ENCODE peak calls at places on chromosomes 16 and 17, in four cellular contexts. One of them, this sample, is unnamed.

GRCh38 chr17:82301300-82301915 is 16.0 kb downstream of the CD7 start:
- DNase-seq in NCI-H1105 treated with DMSO at 0.1 percent for 48 hours: no peak
- DNase-seq in lung microvascular endothelial cell: no peak
- DNase-seq in fibroblast of the aortic adventitia: no peak
- DNase-seq in this sample: peak

GRCh38 chr16:50666658-50667496 is 14.2 kb downstream of the SNX20 start:
- DNase-seq in NCI-H1105 treated with DMSO at 0.1 percent for 48 hours: no peak
- DNase-seq in lung microvascular endothelial cell: no peak
- DNase-seq in fibroblast of the aortic adventitia: no peak
- DNase-seq in this sample: peak

GRCh38 chr16:69397821-69398521 is 12.2 kb upstream of the TERF2 start:
- DNase-seq in NCI-H1105 treated with DMSO at 0.1 percent for 48 hours: no peak
- DNase-seq in lung microvascular endothelial cell: peak
- DNase-seq in fibroblast of the aortic adventitia: peak
- DNase-seq in this sample: no peak

GRCh38 chr17:19541445-19541844 is 7.8 kb downstream of the SLC47A1 start:
- DNase-seq in lung microvascular endothelial cell: no peak
- DNase-seq in NCI-H1105 treated with DMSO at 0.1 percent for 48 hours: no peak
- DNase-seq in fibroblast of the aortic adventitia: no peak
- DNase-seq in this sample: no peak

GRCh38 chr16:87882436-87883019 is 13.2 kb upstream of the SLC7A5 start:
- DNase-seq in NCI-H1105 treated with DMSO at 0.1 percent for 48 hours: no peak
- DNase-seq in lung microvascular endothelial cell: no peak
- DNase-seq in fibroblast of the aortic adventitia: no peak
- DNase-seq in this sample: no peak

GRCh38 chr17:45396496-45397205 is 36.0 kb downstream of the ARHGAP27 start:
- DNase-seq in NCI-H1105 treated with DMSO at 0.1 percent for 48 hours: no peak
- DNase-seq in lung microvascular endothelial cell: no peak
- DNase-seq in fibroblast of the aortic adventitia: no peak
- DNase-seq in this sample: no peak

GRCh38 chr17:48954300-48954755 is 9.7 kb upstream of the SNF8 start:
- DNase-seq in fibroblast of the aortic adventitia: peak
- DNase-seq in NCI-H1105 treated with DMSO at 0.1 percent for 48 hours: no peak
- DNase-seq in lung microvascular endothelial cell: peak
- DNase-seq in this sample: no peak

GRCh38 chr16:626787-627457 is 3.9 kb upstream of the WFIKKN1 start:
- DNase-seq in fibroblast of the aortic adventitia: peak
- DNase-seq in NCI-H1105 treated with DMSO at 0.1 percent for 48 hours: no peak
- DNase-seq in lung microvascular endothelial cell: peak
- DNase-seq in this sample: no peak

GRCh38 chr17:19301274-19301946 is 61.1 kb downstream of the B9D1 start:
- DNase-seq in NCI-H1105 treated with DMSO at 0.1 percent for 48 hours: no peak
- DNase-seq in lung microvascular endothelial cell: no peak
- DNase-seq in fibroblast of the aortic adventitia: no peak
- DNase-seq in this sample: no peak

GRCh38 chr16:48081656-48082055 is 74.1 kb downstream of the ABCC12 start:
- DNase-seq in fibroblast of the aortic adventitia: peak
- DNase-seq in lung microvascular endothelial cell: no peak
- DNase-seq in NCI-H1105 treated with DMSO at 0.1 percent for 48 hours: no peak
- DNase-seq in this sample: no peak

GRCh38 chr16:30346286-30346685 is 8.8 kb downstream of the CD2BP2 start:
- DNase-seq in lung microvascular endothelial cell: no peak
- DNase-seq in fibroblast of the aortic adventitia: no peak
- DNase-seq in NCI-H1105 treated with DMSO at 0.1 percent for 48 hours: no peak
- DNase-seq in this sample: no peak

GRCh38 chr17:11031787-11032186 is 193.9 kb upstream of the PIRT start:
- DNase-seq in lung microvascular endothelial cell: no peak
- DNase-seq in NCI-H1105 treated with DMSO at 0.1 percent for 48 hours: no peak
- DNase-seq in fibroblast of the aortic adventitia: no peak
- DNase-seq in this sample: no peak

GRCh38 chr17:65191805-65192740 is 54.9 kb downstream of the RGS9 start:
- DNase-seq in fibroblast of the aortic adventitia: peak
- DNase-seq in NCI-H1105 treated with DMSO at 0.1 percent for 48 hours: no peak
- DNase-seq in lung microvascular endothelial cell: peak
- DNase-seq in this sample: no peak

This sample was measured in CD8-positive, alpha-beta T cell.